ENCODE peak calls at places on chromosomes 2 and 18, in nine cellular contexts. W is NCI-H1092, X is NCI-H146, F is H54, N is COR-L47, Y is epithelial cell of esophagus, M is foreskin fibroblast, O is DMS 273 treated with DMSO at 0.1 percent for 48 hours, A is nucleus accumbens. V is an unnamed sample.

GRCh38 chr2:148048475-148049221 is 27.8 kb downstream of the MBD5 start:
- DNase-seq in W (no peak), X (no peak), F (no peak), N (no peak), Y (no peak), M (no peak), O (no peak), A (no peak), V (no peak)

GRCh38 chr2:54724150-54724559 is 693 bp downstream of the EML6 start:
- DNase-seq in W (no peak), X (no peak), F (no peak), N (no peak), Y (peak), M (no peak), O (no peak), A (no peak), V (no peak)

GRCh38 chr2:154466226-154466625 is 232.3 kb upstream of the KCNJ3 start:
- DNase-seq in W (no peak), X (no peak), F (no peak), N (no peak), Y (no peak), M (no peak), O (no peak), A (no peak), V (no peak)

GRCh38 chr18:23071285-23071684 is 64.0 kb upstream of the CABLES1 start:
- DNase-seq in W (no peak), X (no peak), F (no peak), N (no peak), Y (no peak), M (no peak), O (no peak), A (no peak), V (no peak)

GRCh38 chr18:1037766-1038165 is 133.1 kb downstream of the ADCYAP1 start:
- DNase-seq in W (no peak), X (no peak), F (no peak), N (no peak), Y (no peak), M (no peak), O (no peak), A (no peak), V (no peak)

GRCh38 chr18:48815581-48816324 is 135.0 kb downstream of the SMAD7 start:
- DNase-seq in W (no peak), X (no peak), F (no peak), N (no peak), Y (no peak), M (no peak), O (no peak), A (no peak), V (no peak)

GRCh38 chr2:3460831-3461544 is 58.3 kb downstream of the ADI1 start:
- DNase-seq in W (no peak), X (no peak), F (no peak), N (peak), Y (no peak), M (no peak), O (no peak), A (no peak), V (no peak)

GRCh38 chr2:109331081-109331480 is 202.1 kb downstream of the SH3RF3 start:
- DNase-seq in W (no peak), X (no peak), F (no peak), N (no peak), Y (no peak), M (no peak), O (peak), A (no peak), V (no peak)

GRCh38 chr2:38978504-38978903 is 88.8 kb downstream of the ARHGEF33 start:
- DNase-seq in W (no peak), X (no peak), F (no peak), N (no peak), Y (no peak), M (no peak), O (no peak), A (no peak), V (no peak)

GRCh38 chr2:20052872-20053281 is 1.4 kb upstream of the LAPTM4A start:
- DNase-seq in W (peak), X (peak), F (no peak), N (peak), Y (peak), M (peak), O (peak), A (no peak), V (peak)

GRCh38 chr2:223582001-223582400 is 20.2 kb downstream of the SCG2 start:
- DNase-seq in W (no peak), X (no peak), F (no peak), N (no peak), Y (no peak), M (no peak), O (no peak), A (no peak), V (no peak)

GRCh38 chr18:45730832-45731545 is 7.0 kb downstream of the SLC14A1 start:
- DNase-seq in W (no peak), X (no peak), F (no peak), N (no peak), Y (peak), M (peak), O (no peak), A (no peak), V (peak)

GRCh38 chr2:241777686-241778627 is 1.3 kb downstream of the GAL3ST2 start:
- DNase-seq in W (no peak), X (no peak), F (no peak), N (no peak), Y (peak), M (no peak), O (no peak), A (no peak), V (no peak)

GRCh38 chr2:20223345-20224190 is 1.4 kb downstream of the SDC1 start:
- DNase-seq in W (no peak), X (peak), F (peak), N (peak), Y (peak), M (peak), O (peak), A (no peak), V (peak)

GRCh38 chr2:174333017-174333501 is 1.7 kb upstream of the SP9 start:
- DNase-seq in W (no peak), X (no peak), F (no peak), N (no peak), Y (no peak), M (no peak), O (no peak), A (no peak), V (no peak)

GRCh38 chr2:15337996-15338666 is 223.0 kb downstream of the NBAS start:
- DNase-seq in W (no peak), X (no peak), F (no peak), N (no peak), Y (peak), M (no peak), O (no peak), A (no peak), V (no peak)

GRCh38 chr2:203534486-203535077 is 519 bp downstream of the RAPH1 start:
- DNase-seq in W (no peak), X (peak), F (no peak), N (peak), Y (peak), M (peak), O (no peak), A (no peak), V (peak)

GRCh38 chr2:182866461-182867369 is at the start of gene FRZB:
- DNase-seq in W (peak), X (peak), F (no peak), N (no peak), Y (peak), M (peak), O (peak), A (peak), V (peak)

GRCh38 chr2:201931955-201932354 is 101.7 kb upstream of the FZD7 start:
- DNase-seq in W (no peak), X (no peak), F (no peak), N (no peak), Y (peak), M (peak), O (no peak), A (no peak), V (no peak)

GRCh38 chr2:208210688-208211451 is 21.0 kb upstream of the C2orf80 start:
- DNase-seq in W (no peak), X (no peak), F (no peak), N (no peak), Y (no peak), M (no peak), O (no peak), A (no peak), V (no peak)

GRCh38 chr18:27996792-27997191 is 180.1 kb downstream of the CDH2 start:
- DNase-seq in W (no peak), X (no peak), F (no peak), N (no peak), Y (peak), M (no peak), O (no peak), A (no peak), V (no peak)

GRCh38 chr2:202064206-202064880 is 8.7 kb upstream of the KIAA2012 start:
- DNase-seq in W (no peak), X (no peak), F (peak), N (no peak), Y (peak), M (peak), O (peak), A (peak), V (peak)

GRCh38 chr2:229578052-229578846 is 136.1 kb downstream of the DNER start:
- DNase-seq in W (no peak), X (no peak), F (no peak), N (no peak), Y (no peak), M (no peak), O (no peak), A (no peak), V (no peak)

GRCh38 chr2:64793701-64794100 is 140.0 kb upstream of the SERTAD2 start:
- DNase-seq in W (no peak), X (no peak), F (no peak), N (no peak), Y (peak), M (no peak), O (no peak), A (no peak), V (no peak)

GRCh38 chr2:18342901-18343300 is 217.6 kb downstream of the RDH14 start:
- DNase-seq in W (no peak), X (no peak), F (no peak), N (no peak), Y (no peak), M (no peak), O (no peak), A (no peak), V (no peak)

GRCh38 chr2:182912518-182912915 is 46.1 kb upstream of the FRZB start:
- DNase-seq in W (no peak), X (no peak), F (no peak), N (no peak), Y (no peak), M (no peak), O (no peak), A (no peak), V (no peak)

GRCh38 chr18:62998443-62998842 is 283.1 kb downstream of the PHLPP1 start:
- DNase-seq in W (no peak), X (no peak), F (no peak), N (no peak), Y (no peak), M (no peak), O (no peak), A (no peak), V (no peak)

GRCh38 chr2:121858406-121858805 is 103.0 kb downstream of the TSN start:
- DNase-seq in W (no peak), X (no peak), F (no peak), N (no peak), Y (no peak), M (peak), O (no peak), A (no peak), V (no peak)

GRCh38 chr2:222641336-222641735 is 14.6 kb downstream of the FARSB start:
- DNase-seq in W (no peak), X (no peak), F (no peak), N (no peak), Y (no peak), M (peak), O (no peak), A (no peak), V (no peak)

GRCh38 chr2:54457326-54458023 is 1.3 kb downstream of the SPTBN1 start:
- DNase-seq in W (no peak), X (peak), F (peak), N (peak), Y (peak), M (no peak), O (peak), A (peak), V (peak)

GRCh38 chr2:67872481-67872880 is 190.3 kb downstream of the C1D start:
- DNase-seq in W (no peak), X (no peak), F (no peak), N (no peak), Y (no peak), M (no peak), O (no peak), A (no peak), V (no peak)

GRCh38 chr18:21443776-21444464 is 156.6 kb downstream of the ESCO1 start:
- DNase-seq in W (no peak), X (no peak), F (no peak), N (no peak), Y (no peak), M (no peak), O (no peak), A (no peak), V (no peak)

GRCh38 chr2:227228061-227228667 is 63.7 kb downstream of the COL4A3 start:
- DNase-seq in W (peak), X (peak), F (no peak), N (peak), Y (peak), M (peak), O (peak), A (peak), V (no peak)

GRCh38 chr2:149906871-149907270 is 319.3 kb upstream of the MMADHC start:
- DNase-seq in W (no peak), X (no peak), F (no peak), N (no peak), Y (no peak), M (no peak), O (no peak), A (no peak), V (no peak)

GRCh38 chr2:173394575-173394974 is 39.9 kb downstream of the CDCA7 start:
- DNase-seq in W (no peak), X (no peak), F (no peak), N (no peak), Y (no peak), M (no peak), O (no peak), A (no peak), V (no peak)

GRCh38 chr2:207771421-207771820 is 1.7 kb upstream of the FZD5 start:
- DNase-seq in W (no peak), X (no peak), F (no peak), N (no peak), Y (no peak), M (no peak), O (no peak), A (no peak), V (no peak)

GRCh38 chr2:233044974-233045535 is 12.6 kb downstream of the NEU2 start:
- DNase-seq in W (no peak), X (no peak), F (no peak), N (no peak), Y (no peak), M (no peak), O (no peak), A (no peak), V (no peak)